ENCODE peak calls at places on chromosomes 16 and 17, in four cellular contexts. One of them, this sample, is unnamed.

GRCh38 chr17:44770526-44770925 is 11.7 kb downstream of the ADAM11 start:
- DNase-seq in epithelial cell of proximal tubule: no peak
- DNase-seq in AG04450: no peak
- DNase-seq in breast epithelium: no peak
- DNase-seq in this sample: no peak

GRCh38 chr17:55768946-55769624 is 18.2 kb downstream of the PCTP start:
- DNase-seq in AG04450: no peak
- DNase-seq in epithelial cell of proximal tubule: no peak
- DNase-seq in breast epithelium: no peak
- DNase-seq in this sample: no peak

GRCh38 chr17:33964344-33964979 is 290.6 kb upstream of the CCL2 start:
- DNase-seq in epithelial cell of proximal tubule: no peak
- DNase-seq in breast epithelium: no peak
- DNase-seq in AG04450: no peak
- DNase-seq in this sample: no peak

GRCh38 chr16:57775661-57776469 is 26.4 kb downstream of the KIFC3 start:
- DNase-seq in AG04450: no peak
- DNase-seq in epithelial cell of proximal tubule: no peak
- DNase-seq in breast epithelium: no peak
- DNase-seq in this sample: no peak

GRCh38 chr16:22318690-22319358 is 21.6 kb downstream of the POLR3E start:
- DNase-seq in breast epithelium: no peak
- DNase-seq in AG04450: no peak
- DNase-seq in epithelial cell of proximal tubule: no peak
- DNase-seq in this sample: no peak

GRCh38 chr17:73343739-73344454 is 32.1 kb upstream of the CDC42EP4 start:
- DNase-seq in epithelial cell of proximal tubule: no peak
- DNase-seq in breast epithelium: no peak
- DNase-seq in AG04450: no peak
- DNase-seq in this sample: no peak

GRCh38 chr17:82495844-82496528 is 23.5 kb upstream of the FOXK2 start:
- DNase-seq in breast epithelium: no peak
- DNase-seq in epithelial cell of proximal tubule: no peak
- DNase-seq in AG04450: no peak
- DNase-seq in this sample: no peak

GRCh38 chr16:58506241-58507194 is 6.6 kb downstream of the NDRG4 start:
- DNase-seq in breast epithelium: no peak
- DNase-seq in epithelial cell of proximal tubule: no peak
- DNase-seq in AG04450: no peak
- DNase-seq in this sample: no peak

GRCh38 chr17:27269201-27269600 is 24.7 kb upstream of the WSB1 start:
- DNase-seq in breast epithelium: no peak
- DNase-seq in epithelial cell of proximal tubule: no peak
- DNase-seq in AG04450: no peak
- DNase-seq in this sample: no peak

GRCh38 chr17:39626671-39627169 is at the start of gene PPP1R1B:
- DNase-seq in AG04450: no peak
- DNase-seq in breast epithelium: no peak
- DNase-seq in epithelial cell of proximal tubule: no peak
- DNase-seq in this sample: no peak

GRCh38 chr16:28538733-28539596 is at the start of gene NUPR1:
- DNase-seq in epithelial cell of proximal tubule: peak; percentile 71
- DNase-seq in breast epithelium: peak; percentile 99
- DNase-seq in AG04450: peak; percentile 97
- DNase-seq in this sample: no peak

GRCh38 chr16:14347706-14348105 is 276.6 kb downstream of the MRTFB start:
- DNase-seq in breast epithelium: no peak
- DNase-seq in AG04450: no peak
- DNase-seq in epithelial cell of proximal tubule: no peak
- DNase-seq in this sample: no peak

GRCh38 chr16:9260665-9261064 is 169.2 kb downstream of the HAPSTR1 start:
- DNase-seq in epithelial cell of proximal tubule: no peak
- DNase-seq in AG04450: no peak
- DNase-seq in breast epithelium: no peak
- DNase-seq in this sample: no peak

GRCh38 chr17:47305302-47305923 is 18.3 kb upstream of the EFCAB13 start:
- DNase-seq in AG04450: peak; percentile 74
- DNase-seq in epithelial cell of proximal tubule: peak; percentile 78
- DNase-seq in breast epithelium: peak; percentile 66
- DNase-seq in this sample: peak; percentile 90

GRCh38 chr16:58462089-58462488 is 37.9 kb upstream of the NDRG4 start:
- DNase-seq in breast epithelium: no peak
- DNase-seq in AG04450: no peak
- DNase-seq in epithelial cell of proximal tubule: no peak
- DNase-seq in this sample: no peak

GRCh38 chr16:88803264-88803987 is at the start of gene CDT1:
- DNase-seq in AG04450: no peak
- DNase-seq in epithelial cell of proximal tubule: no peak
- DNase-seq in breast epithelium: peak; percentile 65
- DNase-seq in this sample: no peak

GRCh38 chr16:50340578-50340977 is 28.2 kb downstream of the BRD7 start:
- DNase-seq in epithelial cell of proximal tubule: no peak
- DNase-seq in AG04450: peak; percentile 34
- DNase-seq in breast epithelium: no peak
- DNase-seq in this sample: no peak

GRCh38 chr17:63309021-63309420 is 137.1 kb downstream of the CYB561 start:
- DNase-seq in AG04450: no peak
- DNase-seq in breast epithelium: no peak
- DNase-seq in epithelial cell of proximal tubule: no peak
- DNase-seq in this sample: no peak

GRCh38 chr16:28139530-28139929 is 72.2 kb downstream of the XPO6 start:
- DNase-seq in breast epithelium: no peak
- DNase-seq in epithelial cell of proximal tubule: no peak
- DNase-seq in AG04450: no peak
- DNase-seq in this sample: no peak

GRCh38 chr16:27778171-27778925 is 228.4 kb downstream of the KATNIP start:
- DNase-seq in AG04450: no peak
- DNase-seq in breast epithelium: no peak
- DNase-seq in epithelial cell of proximal tubule: no peak
- DNase-seq in this sample: no peak

GRCh38 chr17:78502611-78503148 is 74.5 kb downstream of the DNAH17 start:
- DNase-seq in breast epithelium: no peak
- DNase-seq in epithelial cell of proximal tubule: no peak
- DNase-seq in AG04450: no peak
- DNase-seq in this sample: no peak

GRCh38 chr17:63675607-63676539 is 24.1 kb downstream of the LIMD2 start:
- DNase-seq in AG04450: peak; percentile 48
- DNase-seq in epithelial cell of proximal tubule: no peak
- DNase-seq in breast epithelium: peak; percentile 69
- DNase-seq in this sample: peak; percentile 60

GRCh38 chr17:46958192-46958591 is 20.9 kb downstream of the RPRML start:
- DNase-seq in AG04450: no peak
- DNase-seq in epithelial cell of proximal tubule: no peak
- DNase-seq in breast epithelium: no peak
- DNase-seq in this sample: no peak

GRCh38 chr17:30969989-30970680 is 704 bp upstream of the RNF135 start:
- DNase-seq in AG04450: no peak
- DNase-seq in epithelial cell of proximal tubule: no peak
- DNase-seq in breast epithelium: no peak
- DNase-seq in this sample: no peak

GRCh38 chr17:63701477-63702222 is 1.7 kb upstream of the LIMD2 start:
- DNase-seq in breast epithelium: no peak
- DNase-seq in epithelial cell of proximal tubule: no peak
- DNase-seq in AG04450: no peak
- DNase-seq in this sample: no peak

GRCh38 chr16:8537691-8538342 is 52.5 kb downstream of the TMEM114 start:
- DNase-seq in epithelial cell of proximal tubule: no peak
- DNase-seq in AG04450: no peak
- DNase-seq in breast epithelium: no peak
- DNase-seq in this sample: no peak

GRCh38 chr16:1193143-1193824 is 31.8 kb downstream of the TPSG1 start:
- DNase-seq in breast epithelium: no peak
- DNase-seq in AG04450: no peak
- DNase-seq in epithelial cell of proximal tubule: no peak
- DNase-seq in this sample: no peak

GRCh38 chr16:16062023-16062932 is 112.9 kb downstream of the ABCC1 start:
- DNase-seq in epithelial cell of proximal tubule: no peak
- DNase-seq in AG04450: no peak
- DNase-seq in breast epithelium: no peak
- DNase-seq in this sample: no peak

GRCh38 chr16:31874354-31875111 is 926 bp downstream of the ZNF267 start:
- DNase-seq in breast epithelium: no peak
- DNase-seq in epithelial cell of proximal tubule: no peak
- DNase-seq in AG04450: no peak
- DNase-seq in this sample: no peak

GRCh38 chr16:87192418-87193073 is 124.6 kb downstream of the C16orf95 start:
- DNase-seq in epithelial cell of proximal tubule: no peak
- DNase-seq in AG04450: no peak
- DNase-seq in breast epithelium: no peak
- DNase-seq in this sample: no peak

GRCh38 chr16:10805362-10805761 is 13.2 kb downstream of the TVP23A start:
- DNase-seq in breast epithelium: no peak
- DNase-seq in epithelial cell of proximal tubule: no peak
- DNase-seq in AG04450: no peak
- DNase-seq in this sample: no peak

GRCh38 chr17:39270923-39271322 is 45.2 kb upstream of the STAC2 start:
- DNase-seq in epithelial cell of proximal tubule: no peak
- DNase-seq in AG04450: peak; percentile 29
- DNase-seq in breast epithelium: no peak
- DNase-seq in this sample: no peak

GRCh38 chr17:39462644-39463375 is 1.5 kb downstream of the CDK12 start:
- DNase-seq in AG04450: no peak
- DNase-seq in epithelial cell of proximal tubule: no peak
- DNase-seq in breast epithelium: no peak
- DNase-seq in this sample: no peak

GRCh38 chr16:52497067-52497816 is 49.7 kb downstream of the TOX3 start:
- DNase-seq in breast epithelium: no peak
- DNase-seq in epithelial cell of proximal tubule: no peak
- DNase-seq in AG04450: no peak
- DNase-seq in this sample: no peak

GRCh38 chr17:2814499-2815341 is 18.5 kb downstream of the RAP1GAP2 start:
- DNase-seq in AG04450: no peak
- DNase-seq in breast epithelium: no peak
- DNase-seq in epithelial cell of proximal tubule: no peak
- DNase-seq in this sample: no peak

GRCh38 chr16:82843606-82844271 is 217.0 kb downstream of the CDH13 start:
- DNase-seq in epithelial cell of proximal tubule: no peak
- DNase-seq in breast epithelium: no peak
- DNase-seq in AG04450: no peak
- DNase-seq in this sample: no peak

GRCh38 chr17:77328823-77329740 is 188.3 kb downstream of the SEC14L1 start:
- DNase-seq in AG04450: no peak
- DNase-seq in epithelial cell of proximal tubule: no peak
- DNase-seq in breast epithelium: peak; percentile 17
- DNase-seq in this sample: no peak

GRCh38 chr16:50067290-50067853 is 1.6 kb downstream of the HEATR3 start:
- DNase-seq in AG04450: peak; percentile 29
- DNase-seq in epithelial cell of proximal tubule: no peak
- DNase-seq in breast epithelium: no peak
- DNase-seq in this sample: no peak

GRCh38 chr17:66541461-66542182 is 239.2 kb downstream of the PRKCA start:
- DNase-seq in breast epithelium: no peak
- DNase-seq in AG04450: no peak
- DNase-seq in epithelial cell of proximal tubule: no peak
- DNase-seq in this sample: no peak

GRCh38 chr16:72990571-72990970 is 57.4 kb downstream of the ZFHX3 start:
- DNase-seq in breast epithelium: no peak
- DNase-seq in AG04450: no peak
- DNase-seq in epithelial cell of proximal tubule: no peak
- DNase-seq in this sample: no peak
- H3K4me3 ChIP-seq in breast epithelium: no peak overlapping the region
- H3K4me3 ChIP-seq in AG04450: peak overlapping the region; percentile 52
- H3K4me3 ChIP-seq in epithelial cell of proximal tubule: peak overlapping the region; percentile 41
- H3K4me3 ChIP-seq in this sample: no peak overlapping the region

GRCh38 chr17:13024526-13025263 is 6.9 kb upstream of the ELAC2 start:
- DNase-seq in epithelial cell of proximal tubule: no peak
- DNase-seq in breast epithelium: no peak
- DNase-seq in AG04450: peak; percentile 16
- DNase-seq in this sample: no peak

GRCh38 chr17:13029340-13029739 is 11.5 kb upstream of the ELAC2 start:
- DNase-seq in breast epithelium: no peak
- DNase-seq in epithelial cell of proximal tubule: no peak
- DNase-seq in AG04450: no peak
- DNase-seq in this sample: no peak

GRCh38 chr17:13025264-13025627 is 7.4 kb upstream of the ELAC2 start:
- DNase-seq in breast epithelium: no peak
- DNase-seq in epithelial cell of proximal tubule: no peak
- DNase-seq in AG04450: no peak
- DNase-seq in this sample: no peak

GRCh38 chr17:13025687-13026086 is 7.9 kb upstream of the ELAC2 start:
- DNase-seq in breast epithelium: no peak
- DNase-seq in epithelial cell of proximal tubule: no peak
- DNase-seq in AG04450: no peak
- DNase-seq in this sample: no peak

DNA sequence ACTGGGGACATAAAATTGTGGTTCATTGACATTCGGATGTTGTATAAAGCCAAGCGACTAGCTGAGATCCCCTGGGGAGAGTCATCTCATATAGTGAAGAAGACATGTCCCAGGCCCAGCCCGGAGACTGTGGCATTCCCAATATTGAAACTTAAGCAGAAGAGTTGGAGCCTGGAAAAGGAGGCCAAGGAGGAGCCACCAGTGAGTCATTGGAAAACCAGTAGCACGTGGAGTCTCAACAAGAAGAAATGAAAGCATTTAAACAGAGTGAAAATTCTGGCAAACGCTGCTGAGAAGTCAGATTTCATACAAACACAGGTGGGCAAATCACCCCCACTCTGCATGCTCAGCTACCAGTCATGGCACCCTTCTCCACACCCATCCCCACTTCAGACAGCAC is 9.4 kb upstream of the ELAC2 start:
- DNase-seq in AG04450: no peak
- DNase-seq in epithelial cell of proximal tubule: no peak
- DNase-seq in breast epithelium: no peak
- DNase-seq in this sample: no peak
- TF ChIP-seq CTCF in AG04450: no peak
- TF ChIP-seq CTCF in epithelial cell of proximal tubule: no peak
- TF ChIP-seq CTCF in breast epithelium: no peak
- TF ChIP-seq CTCF in this sample: no peak

GRCh38 chr17:6661464-6661848 is 9.9 kb downstream of the C17orf100 start:
- DNase-seq in breast epithelium: no peak
- DNase-seq in epithelial cell of proximal tubule: no peak
- DNase-seq in AG04450: no peak
- DNase-seq in this sample: no peak
- H3K4me3 ChIP-seq in breast epithelium: no peak overlapping the region
- H3K4me3 ChIP-seq in epithelial cell of proximal tubule: no peak overlapping the region
- H3K4me3 ChIP-seq in AG04450: no peak overlapping the region
- H3K4me3 ChIP-seq in this sample: no peak overlapping the region

GRCh38 chr17:80639658-80640057 is 95.0 kb downstream of the RPTOR start:
- DNase-seq in breast epithelium: no peak
- DNase-seq in epithelial cell of proximal tubule: no peak
- DNase-seq in AG04450: no peak
- DNase-seq in this sample: no peak

GRCh38 chr17:80633197-80633596 is 88.6 kb downstream of the RPTOR start:
- DNase-seq in AG04450: no peak
- DNase-seq in epithelial cell of proximal tubule: no peak
- DNase-seq in breast epithelium: no peak
- DNase-seq in this sample: no peak

GRCh38 chr17:80633994-80634566 is 89.4 kb downstream of the RPTOR start:
- DNase-seq in epithelial cell of proximal tubule: no peak
- DNase-seq in AG04450: no peak
- DNase-seq in breast epithelium: no peak
- DNase-seq in this sample: no peak

GRCh38 chr17:80637286-80637703 is 92.7 kb downstream of the RPTOR start:
- DNase-seq in AG04450: no peak
- DNase-seq in breast epithelium: no peak
- DNase-seq in epithelial cell of proximal tubule: no peak
- DNase-seq in this sample: no peak

GRCh38 chr17:80636356-80637285 is 92.0 kb downstream of the RPTOR start:
- DNase-seq in AG04450: no peak
- DNase-seq in epithelial cell of proximal tubule: no peak
- DNase-seq in breast epithelium: no peak
- DNase-seq in this sample: no peak
- TF ChIP-seq CTCF in AG04450: no peak
- TF ChIP-seq CTCF in epithelial cell of proximal tubule: no peak
- TF ChIP-seq CTCF in breast epithelium: no peak
- TF ChIP-seq CTCF in this sample: no peak